ENCODE peak calls at places on chromosome 12, in six cellular contexts. W is neural progenitor cell, K is ovary, T is GM12865, S is heart left ventricle, H is fibroblast of mammary gland. C is an unnamed sample.

GRCh38 chr12:6765634-6766581 is at the start of gene PTMS:
- DNase-seq in H (peak; percentile 93), K (peak; percentile 92), S (peak; percentile 94), W (peak; percentile 94), T (peak; percentile 53), C (peak; percentile 95)

GRCh38 chr12:124994435-124994975 is 1.1 kb downstream of the BRI3BP start:
- DNase-seq in T (peak; percentile 74), K (no peak), H (no peak), W (peak; percentile 19), S (no peak), C (no peak)

GRCh38 chr12:581321-581720 is 81.9 kb downstream of the NINJ2 start:
- DNase-seq in H (no peak), T (no peak), K (no peak), W (no peak), S (no peak), C (no peak)

GRCh38 chr12:143964-144649 is 69.8 kb downstream of the SLC6A12 start:
- DNase-seq in K (no peak), W (peak; percentile 42), H (no peak), S (no peak), T (no peak), C (no peak)

GRCh38 chr12:6936642-6937480 is 6.8 kb upstream of the RNU7-1 start:
- DNase-seq in K (peak; percentile 71), H (no peak), W (no peak), T (peak; percentile 73), S (peak; percentile 77), C (no peak)

GRCh38 chr12:106764738-106765137 is 9.7 kb upstream of the RIC8B start:
- DNase-seq in S (no peak), T (no peak), K (no peak), W (no peak), H (peak; percentile 28), C (no peak)

GRCh38 chr12:114678028-114678427 is 5.9 kb downstream of the TBX3 start:
- DNase-seq in T (no peak), S (no peak), W (no peak), H (no peak), K (no peak), C (no peak)

GRCh38 chr12:42315108-42315507 is 10.8 kb downstream of the ZCRB1 start:
- DNase-seq in W (no peak), K (no peak), T (no peak), H (no peak), S (no peak), C (no peak)

GRCh38 chr12:24500466-24501232 is 448.3 kb downstream of the BCAT1 start:
- DNase-seq in S (no peak), K (no peak), H (peak; percentile 56), W (no peak), T (no peak), C (no peak)

GRCh38 chr12:111074559-111074958 is 154.2 kb upstream of the MYL2 start:
- DNase-seq in K (no peak), T (no peak), H (no peak), W (no peak), S (peak; percentile 51), C (no peak)

DNA sequence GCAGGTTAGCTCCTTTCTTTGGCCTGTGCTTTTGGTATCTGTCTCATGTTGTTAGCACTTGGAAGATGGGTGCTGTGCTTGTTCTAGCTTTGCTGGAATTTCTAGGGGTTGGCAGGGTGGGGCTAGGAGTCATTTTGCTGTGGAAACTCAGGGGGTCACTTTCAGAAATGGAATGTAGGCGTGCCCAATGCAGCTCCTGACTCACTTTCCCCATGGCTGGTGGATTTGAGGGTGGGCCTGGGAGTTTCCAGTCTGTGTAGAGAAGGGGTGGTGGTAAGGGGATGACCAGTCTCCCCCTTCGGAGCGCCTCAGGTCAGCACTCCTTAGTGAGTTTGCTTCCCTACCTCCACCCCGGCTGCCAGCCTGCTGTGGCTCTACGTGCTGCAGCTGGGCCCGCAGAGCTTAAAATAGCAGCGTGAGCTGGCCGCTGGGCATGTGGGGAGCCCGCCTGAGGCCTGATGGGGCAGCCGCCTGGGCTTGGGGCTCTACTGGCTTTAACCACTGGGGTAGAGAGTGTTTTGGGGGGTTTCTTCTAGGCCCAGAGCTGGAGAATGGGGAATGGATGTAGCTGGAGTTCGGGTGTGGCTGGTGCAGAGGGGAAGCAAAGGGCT is 108.2 kb downstream of the TSPAN9 start:
- DNase-seq in T (no peak), W (no peak), S (peak; percentile 82), K (no peak), H (no peak), C (no peak)
- TF ChIP-seq CTCF in T (no peak), W (no peak), S (no peak), K (no peak), H (no peak), C (no peak)

DNA sequence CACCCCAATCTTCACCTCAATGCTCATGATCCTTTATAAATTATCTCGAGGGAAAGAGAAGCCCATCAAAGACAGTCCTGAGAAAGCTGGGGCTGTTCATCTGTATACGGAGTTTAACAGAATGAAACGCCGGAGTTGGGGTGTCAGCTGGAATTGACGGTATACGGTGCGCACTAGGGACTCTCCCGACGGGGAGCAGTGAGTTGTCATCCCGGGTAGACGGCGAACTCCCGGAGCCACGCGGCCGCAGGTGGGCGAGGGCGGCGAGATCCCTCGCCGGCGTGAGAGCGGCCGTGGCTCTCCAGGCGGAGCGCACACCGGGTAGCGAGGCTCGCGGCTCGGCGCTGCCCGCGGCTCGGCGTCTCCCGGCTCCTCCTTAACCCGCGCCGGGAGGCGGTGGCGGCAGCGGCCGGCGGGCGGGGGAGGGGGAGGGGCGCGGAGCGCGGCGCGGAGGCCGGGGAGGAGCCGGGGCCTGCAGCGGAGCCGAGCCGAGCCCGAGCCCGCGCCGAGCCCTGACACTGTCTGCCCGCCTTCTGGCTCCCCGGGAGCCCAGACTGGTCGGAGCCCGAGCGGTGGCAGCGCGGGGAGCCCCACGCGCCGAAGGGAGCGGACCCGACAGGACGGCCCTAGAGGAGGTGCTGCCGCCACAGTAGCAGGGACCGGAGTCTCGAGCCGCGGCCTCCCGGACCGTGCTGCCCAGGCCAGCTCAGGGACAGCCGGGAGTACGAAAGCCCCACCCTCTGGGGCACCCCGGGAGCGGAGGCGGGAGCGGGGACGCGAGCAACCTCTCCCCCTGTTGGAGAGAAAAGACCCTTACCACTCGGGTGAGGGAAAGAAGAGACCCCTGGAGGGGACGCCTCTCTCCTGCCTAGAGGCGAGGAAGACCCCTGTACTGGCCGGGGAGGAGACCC is at the start of gene FOXJ2:
- DNase-seq in K (peak; percentile 90), S (peak; percentile 92), H (peak; percentile 56), T (peak; percentile 79), W (peak; percentile 90), C (peak; percentile 93)
- TF ChIP-seq CTCF in K (no peak), S (no peak), H (no peak), T (no peak), W (peak; percentile 38), C (peak; percentile 33)

GRCh38 chr12:34347367-34347766 is 325.1 kb downstream of the ALG10 start:
- DNase-seq in H (no peak), T (no peak), W (no peak), K (no peak), S (no peak), C (no peak)
- TF ChIP-seq CTCF in H (no peak), T (no peak), W (no peak), K (no peak), S (no peak), C (no peak)

DNA sequence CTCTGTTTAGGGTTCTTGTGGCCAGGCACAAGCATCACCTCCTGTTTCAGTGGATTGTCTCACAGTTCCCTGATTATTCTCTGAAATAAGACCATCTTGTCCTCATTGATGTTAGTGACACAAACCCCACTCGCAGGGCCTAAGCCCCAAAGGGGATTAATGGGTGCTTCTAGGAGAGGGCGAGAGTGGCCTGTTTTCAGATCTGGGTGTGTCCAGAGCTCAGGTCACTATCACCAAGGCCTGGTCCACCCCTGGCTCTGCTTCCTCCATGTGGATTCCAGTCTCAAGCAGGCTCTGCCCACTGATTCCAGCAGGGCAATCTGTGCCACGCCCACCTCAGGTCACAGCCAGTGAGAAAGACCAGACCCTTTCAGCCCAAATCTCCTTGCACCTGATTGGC is 361.9 kb downstream of the ADGRD1 start:
- DNase-seq in T (no peak), K (no peak), H (no peak), S (no peak), W (no peak), C (no peak)
- TF ChIP-seq CTCF in T (no peak), K (no peak), H (no peak), S (no peak), W (no peak), C (no peak)

GRCh38 chr12:90854136-90854689 is 100.8 kb downstream of the CCER1 start:
- DNase-seq in T (peak; percentile 48), S (no peak), K (no peak), H (peak; percentile 68), W (peak; percentile 75), C (no peak)

GRCh38 chr12:90851800-90852718 is 102.9 kb downstream of the CCER1 start:
- DNase-seq in W (no peak), K (no peak), S (no peak), T (no peak), H (no peak), C (no peak)

GRCh38 chr12:90859591-90859990 is 95.4 kb downstream of the CCER1 start:
- DNase-seq in K (no peak), W (no peak), S (no peak), T (no peak), H (no peak), C (no peak)

GRCh38 chr12:90858261-90858660 is 96.7 kb downstream of the CCER1 start:
- DNase-seq in S (no peak), W (peak; percentile 54), K (no peak), T (no peak), H (no peak), C (no peak)

DNA sequence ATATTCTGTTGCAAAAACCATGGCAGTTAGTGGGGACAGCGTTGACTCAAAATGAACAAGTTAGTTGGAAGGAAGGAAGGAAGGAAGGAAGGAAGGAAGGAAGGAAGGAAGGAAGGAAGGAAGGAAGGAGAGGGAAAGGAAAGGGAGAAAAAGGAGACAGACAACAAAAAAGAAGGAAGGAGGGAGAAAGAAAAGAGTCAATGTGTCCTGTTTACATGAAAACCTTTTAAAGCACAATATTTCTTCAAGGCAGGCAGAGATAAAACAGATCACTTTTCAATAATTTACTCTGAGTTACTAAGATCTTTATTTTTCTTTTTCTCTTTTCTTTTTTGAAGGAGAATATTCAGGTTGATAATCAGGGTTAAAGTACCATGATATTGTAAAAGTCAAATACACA is 99.4 kb downstream of the CCER1 start:
- DNase-seq in W (no peak), H (no peak), S (no peak), T (no peak), K (no peak), C (no peak)
- TF ChIP-seq CTCF in W (no peak), H (no peak), S (no peak), T (no peak), K (no peak), C (no peak)

GRCh38 chr12:69645031-69645430 is 34.3 kb upstream of the LRRC10 start:
- DNase-seq in W (no peak), H (peak; percentile 67), T (no peak), S (no peak), K (no peak), C (no peak)
- TF ChIP-seq CTCF in W (no peak), H (no peak), T (no peak), S (no peak), K (no peak), C (no peak)

DNA sequence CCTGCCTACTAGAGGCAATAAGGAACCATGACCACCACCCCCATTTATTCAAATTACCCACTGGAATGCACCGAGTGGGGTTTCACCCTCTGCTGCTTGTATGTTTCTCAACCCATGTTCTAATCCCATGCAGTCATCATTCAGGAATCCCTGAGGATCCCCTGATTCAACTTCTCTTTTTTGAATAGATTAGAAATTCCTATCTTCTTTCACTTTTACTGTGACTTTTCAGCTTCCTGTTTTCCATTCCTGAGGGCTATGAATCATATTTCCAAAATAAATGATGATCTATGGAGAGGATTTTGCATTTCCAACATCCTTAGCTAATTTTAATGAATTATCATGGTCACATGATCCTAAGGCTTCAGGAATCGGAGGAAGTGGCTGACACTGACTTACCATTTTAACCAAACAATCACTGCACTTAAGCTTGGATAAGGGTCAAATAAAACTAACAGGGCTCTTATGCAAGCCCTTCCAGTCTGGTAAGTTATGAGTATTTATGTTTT is 19.4 kb upstream of the P2RX4 start:
- DNase-seq in H (peak; percentile 91), K (no peak), W (no peak), S (no peak), T (peak; percentile 30), C (no peak)
- TF ChIP-seq CTCF in H (no peak), K (no peak), W (no peak), S (no peak), T (no peak), C (no peak)